ENCODE peak calls at places on chromosomes 16 and 17, in six cellular contexts. S is stimulated activated CD8-positive, alpha-beta memory T cell treated with anti-CD3 and anti-CD28 coated beads, Interleukin-7, amount 100 ng/mL, for 1 hour; Q is EL; W is head of caudate nucleus; E is myocyte; L is mesothelial cell of epicardium. T is an unnamed sample.

GRCh38 chr16:79430129-79430789 is 170.3 kb downstream of the MAF start:
- DNase-seq in S (no peak), Q (no peak), W (no peak), E (no peak), L (no peak), T (no peak)

GRCh38 chr17:50479522-50480141 is 972 bp downstream of the RSAD1 start:
- DNase-seq in S (peak; percentile 14), Q (peak; percentile 84), W (peak; percentile 56), E (peak; percentile 85), L (peak; percentile 72), T (peak; percentile 82)

GRCh38 chr16:68064791-68065365 is 20.3 kb upstream of the NFATC3 start:
- DNase-seq in S (peak; percentile 40), Q (peak; percentile 86), W (peak; percentile 75), E (peak; percentile 90), L (peak; percentile 66), T (peak; percentile 63)

GRCh38 chr16:75263291-75263962 is 12.0 kb upstream of the BCAR1 start:
- DNase-seq in S (no peak), Q (no peak), W (no peak), E (no peak), L (no peak), T (no peak)

GRCh38 chr17:7484964-7485377 is 805 bp downstream of the POLR2A start:
- DNase-seq in S (no peak), Q (no peak), W (no peak), E (no peak), L (no peak), T (peak; percentile 36)

GRCh38 chr16:85316321-85316919 is 204.1 kb upstream of the CIBAR2 start:
- DNase-seq in S (no peak), Q (peak; percentile 49), W (peak; percentile 78), E (no peak), L (no peak), T (peak; percentile 33)

GRCh38 chr17:49259663-49260010 is 29.1 kb upstream of the PHOSPHO1 start:
- DNase-seq in S (no peak), Q (no peak), W (no peak), E (no peak), L (no peak), T (no peak)

GRCh38 chr17:10135539-10136257 is 62.7 kb downstream of the GAS7 start:
- DNase-seq in S (no peak), Q (peak; percentile 78), W (no peak), E (no peak), L (no peak), T (peak; percentile 36)

GRCh38 chr17:58083491-58084316 is 485 bp downstream of the DYNLL2 start:
- DNase-seq in S (peak; percentile 30), Q (peak; percentile 63), W (peak; percentile 69), E (peak; percentile 67), L (no peak), T (peak; percentile 62)

GRCh38 chr16:67055712-67056487 is 27.0 kb downstream of the CBFB start:
- DNase-seq in S (no peak), Q (peak; percentile 95), W (no peak), E (peak; percentile 91), L (no peak), T (no peak)

GRCh38 chr16:6956511-6956910 is 376.1 kb upstream of the RBFOX1 start:
- DNase-seq in S (no peak), Q (no peak), W (no peak), E (peak; percentile 2), L (no peak), T (no peak)

GRCh38 chr17:58277107-58277506 is 3.6 kb downstream of the MPO start:
- DNase-seq in S (no peak), Q (no peak), W (no peak), E (peak; percentile 4), L (no peak), T (peak; percentile 87)

GRCh38 chr16:88785106-88785924 is at the start of gene PIEZO1:
- DNase-seq in S (peak; percentile 64), Q (peak; percentile 71), W (peak; percentile 81), E (peak; percentile 78), L (peak; percentile 86), T (peak; percentile 34)

GRCh38 chr17:72123496-72123963 is 2.7 kb downstream of the SOX9 start:
- DNase-seq in S (no peak), Q (no peak), W (peak; percentile 29), E (no peak), L (no peak), T (no peak)

T was measured in AML-193.